ENCODE peak calls at places on chromosomes 7 and 10, in six cellular contexts. Q is transverse colon, F is MCF 10A, C is GM12878, K is HCT116, V is astrocyte of the spinal cord. J is an unnamed sample.

GRCh38 chr7:45293295-45293942 is 135.8 kb downstream of the RAMP3 start:
- DNase-seq in Q (no peak), F (no peak), C (no peak), K (no peak), V (no peak), J (no peak)

GRCh38 chr10:81479316-81479715 is 395.7 kb upstream of the NRG3 start:
- DNase-seq in Q (no peak), F (no peak), C (no peak), K (no peak), V (no peak), J (no peak)

GRCh38 chr7:5232485-5232837 is 42.4 kb downstream of the WIPI2 start:
- DNase-seq in Q (no peak), F (no peak), C (no peak), K (no peak), V (no peak), J (no peak)

GRCh38 chr10:44706745-44707144 is 204.4 kb upstream of the TMEM72 start:
- DNase-seq in Q (no peak), F (peak; percentile 88), C (no peak), K (peak; percentile 3), V (peak; percentile 96), J (no peak)

GRCh38 chr7:5525271-5526189 is 101.9 kb upstream of the TNRC18 start:
- DNase-seq in Q (peak; percentile 66), F (peak; percentile 58), C (peak; percentile 63), K (peak; percentile 40), V (peak; percentile 62), J (peak; percentile 55)

GRCh38 chr10:122468923-122469781 is 7.8 kb downstream of the HTRA1 start:
- DNase-seq in Q (no peak), F (peak; percentile 99), C (no peak), K (peak; percentile 41), V (peak; percentile 90), J (peak; percentile 58)

GRCh38 chr10:80068270-80068669 is 10.2 kb upstream of the TMEM254 start:
- DNase-seq in Q (no peak), F (no peak), C (no peak), K (no peak), V (no peak), J (no peak)

GRCh38 chr10:47013469-47014169 is 102.4 kb downstream of the PTPN20 start:
- DNase-seq in Q (no peak), F (no peak), C (no peak), K (no peak), V (no peak), J (no peak)

GRCh38 chr10:43781480-43782361 is 133.0 kb upstream of the ZNF32 start:
- DNase-seq in Q (no peak), F (no peak), C (peak; percentile 13), K (no peak), V (no peak), J (peak; percentile 21)

GRCh38 chr10:130756651-130757050 is 554.9 kb downstream of the TCERG1L start:
- DNase-seq in Q (no peak), F (no peak), C (no peak), K (no peak), V (no peak), J (no peak)

GRCh38 chr10:74040200-74041126 is 42.5 kb downstream of the VCL start:
- DNase-seq in Q (no peak), F (no peak), C (no peak), K (no peak), V (no peak), J (no peak)

GRCh38 chr7:7157887-7158271 is 24.5 kb upstream of the C1GALT1 start:
- DNase-seq in Q (no peak), F (no peak), C (no peak), K (no peak), V (peak; percentile 77), J (no peak)

GRCh38 chr10:131758062-131758941 is 142.5 kb upstream of the PPP2R2D start:
- DNase-seq in Q (no peak), F (no peak), C (no peak), K (no peak), V (no peak), J (no peak)

GRCh38 chr7:84181628-84182027 is 13.0 kb downstream of the SEMA3A start:
- DNase-seq in Q (no peak), F (no peak), C (no peak), K (no peak), V (peak; percentile 46), J (no peak)

GRCh38 chr10:13352519-13352918 is 4.4 kb upstream of the SEPHS1 start:
- DNase-seq in Q (no peak), F (peak; percentile 9), C (no peak), K (no peak), V (no peak), J (no peak)
- TF ChIP-seq CTCF in Q (no peak), F (no peak), C (peak; percentile 52), K (peak; percentile 26), V (no peak), J (no peak)

GRCh38 chr10:125929613-125930012 is 33.2 kb downstream of the FANK1 start:
- DNase-seq in Q (peak; percentile 19), F (no peak), C (no peak), K (no peak), V (no peak), J (peak; percentile 13)
- TF ChIP-seq CTCF in Q (no peak), F (no peak), C (no peak), K (no peak), V (no peak), J (no peak)

GRCh38 chr7:141875453-141875852 is 34.2 kb upstream of the PRSS37 start:
- DNase-seq in Q (no peak), F (no peak), C (no peak), K (no peak), V (no peak), J (no peak)
- TF ChIP-seq CTCF in Q (no peak), F (no peak), C (no peak), K (no peak), V (no peak), J (no peak)

GRCh38 chr7:79307376-79307775 is 146.1 kb downstream of the MAGI2 start:
- DNase-seq in Q (no peak), F (no peak), C (no peak), K (no peak), V (no peak), J (no peak)

GRCh38 chr7:79304711-79305110 is 148.8 kb downstream of the MAGI2 start:
- DNase-seq in Q (no peak), F (no peak), C (no peak), K (no peak), V (no peak), J (no peak)

GRCh38 chr7:79302281-79302680 is 151.2 kb downstream of the MAGI2 start:
- DNase-seq in Q (no peak), F (no peak), C (no peak), K (no peak), V (no peak), J (no peak)

GRCh38 chr7:79312022-79312421 is 141.4 kb downstream of the MAGI2 start:
- DNase-seq in Q (no peak), F (no peak), C (no peak), K (no peak), V (no peak), J (no peak)

DNA sequence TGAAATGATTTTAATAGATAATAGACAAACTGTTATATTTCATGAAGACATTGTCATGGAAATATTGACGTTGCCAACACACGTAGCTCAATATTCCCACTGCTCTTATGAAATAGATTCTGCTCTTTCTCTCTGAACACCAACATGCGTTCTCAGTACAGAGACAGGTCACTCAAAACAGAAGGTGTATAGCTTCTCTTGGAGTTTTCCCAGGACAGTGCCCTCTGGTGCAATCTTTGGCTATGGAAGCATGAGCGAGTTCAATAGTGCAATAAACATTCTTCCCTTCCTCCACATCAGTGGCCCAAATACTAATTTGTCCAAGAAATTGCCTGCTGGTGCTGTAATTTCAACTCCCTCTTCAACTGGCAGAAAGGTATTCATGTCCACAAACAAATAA is 145.3 kb downstream of the MAGI2 start:
- DNase-seq in Q (no peak), F (peak; percentile 39), C (no peak), K (peak; percentile 22), V (no peak), J (peak; percentile 24)
- TF ChIP-seq CTCF in Q (no peak), F (peak; percentile 23), C (no peak), K (peak; percentile 45), V (no peak), J (no peak)

DNA sequence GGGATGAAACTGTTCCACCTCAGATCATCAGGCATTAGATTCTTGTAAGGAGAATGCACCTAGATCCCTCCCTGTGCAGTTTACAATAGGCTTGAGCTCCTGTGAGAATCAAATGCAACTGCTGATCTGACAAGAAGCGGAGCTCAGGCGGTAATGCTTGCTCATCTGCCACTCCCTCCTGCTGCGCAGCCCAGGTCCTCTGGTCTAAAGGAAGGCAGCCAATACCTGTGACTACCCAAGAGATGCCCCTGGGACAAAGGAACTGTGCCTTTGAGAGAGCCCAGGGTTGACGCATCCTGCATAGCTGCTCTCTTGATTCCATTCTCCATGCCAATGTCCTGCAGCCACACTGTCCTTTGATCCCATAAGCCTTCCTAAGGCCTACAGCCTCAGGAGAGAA is 73.1 kb downstream of the ADCYAP1R1 start:
- DNase-seq in Q (no peak), F (no peak), C (no peak), K (no peak), V (no peak), J (no peak)
- TF ChIP-seq CTCF in Q (no peak), F (no peak), C (no peak), K (no peak), V (no peak), J (no peak)

GRCh38 chr10:14617850-14618249 is 156.8 kb downstream of the FAM107B start:
- DNase-seq in Q (no peak), F (peak; percentile 79), C (no peak), K (no peak), V (no peak), J (no peak)
- TF ChIP-seq CTCF in Q (no peak), F (no peak), C (no peak), K (no peak), V (peak; percentile 12), J (no peak)

DNA sequence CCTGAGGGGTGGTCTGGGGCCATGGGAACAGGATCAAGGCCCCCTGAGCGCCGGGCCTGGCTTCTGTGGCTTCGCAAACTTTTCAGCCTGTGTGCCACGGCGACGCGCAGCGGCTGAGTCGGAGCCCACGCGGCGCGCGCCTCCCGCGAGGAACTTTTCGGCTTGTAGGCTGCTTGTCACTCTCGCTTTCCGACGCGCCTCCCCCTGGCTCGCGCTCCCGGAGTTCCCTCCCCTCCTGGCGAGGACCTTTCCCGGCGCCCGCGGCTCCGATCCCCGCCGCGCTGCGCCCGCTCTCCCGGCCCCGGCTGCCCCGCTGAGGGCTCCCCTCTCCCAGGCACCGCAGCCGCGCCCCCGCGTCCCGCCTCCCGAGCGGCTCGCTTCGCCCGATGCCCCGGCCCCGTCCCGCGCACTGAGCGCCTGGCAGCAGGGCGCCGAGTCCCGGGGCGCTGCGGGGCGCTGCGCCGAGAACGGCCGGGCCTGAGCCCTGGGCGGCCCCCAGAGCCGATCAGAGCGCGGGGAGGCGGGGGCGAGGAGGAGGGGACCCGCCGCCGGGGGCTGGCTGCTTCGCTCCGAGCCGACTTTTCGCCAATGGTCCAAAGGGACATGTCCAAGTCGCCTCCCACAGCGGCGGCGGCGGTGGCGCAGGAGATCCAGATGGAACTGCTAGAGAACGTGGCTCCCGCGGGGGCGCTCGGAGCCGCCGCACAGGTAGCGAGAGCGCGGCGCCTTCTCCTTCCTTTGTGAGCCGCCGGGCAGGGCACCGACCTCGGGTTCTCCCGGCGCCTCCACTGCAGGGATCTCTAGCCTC is at the start of gene CACNB2:
- DNase-seq in Q (peak; percentile 75), F (peak; percentile 53), C (no peak), K (no peak), V (peak; percentile 15), J (peak; percentile 70)
- TF ChIP-seq CTCF in Q (no peak), F (no peak), C (no peak), K (no peak), V (no peak), J (peak; percentile 15)

GRCh38 chr7:66517212-66517909 is 111.3 kb upstream of the KCTD7 start:
- DNase-seq in Q (no peak), F (no peak), C (no peak), K (no peak), V (no peak), J (no peak)
- TF ChIP-seq CTCF in Q (no peak), F (no peak), C (no peak), K (no peak), V (no peak), J (no peak)

GRCh38 chr7:30596043-30596641 is 1.5 kb downstream of the GARS1 start:
- DNase-seq in Q (no peak), F (peak; percentile 60), C (no peak), K (no peak), V (peak; percentile 41), J (peak; percentile 36)
- TF ChIP-seq CTCF in Q (no peak), F (no peak), C (no peak), K (no peak), V (no peak), J (no peak)